ENCODE peak calls at places on chromosomes 16 and 17, in seven cellular contexts. M, B, G, X, Q, R and Y are unnamed samples.

GRCh38 chr16:86232496-86232895 is 277.8 kb upstream of the FOXF1 start:
- DNase-seq in M (no peak), B (no peak), G (no peak), X (no peak), Q (no peak), R (no peak), Y (no peak)

GRCh38 chr17:7419833-7420610 is at the start of gene SPEM1:
- DNase-seq in M (no peak), B (no peak), G (no peak), X (no peak), Q (no peak), R (no peak), Y (no peak)

GRCh38 chr16:19809121-19809635 is 75.5 kb downstream of the GPRC5B start:
- DNase-seq in M (no peak), B (peak), G (peak), X (no peak), Q (no peak), R (peak), Y (no peak)

GRCh38 chr16:24853830-24854229 is 8.1 kb downstream of the SLC5A11 start:
- DNase-seq in M (no peak), B (no peak), G (peak), X (peak), Q (no peak), R (peak), Y (no peak)

GRCh38 chr17:78128616-78129384 is at the start of gene TMC6:
- DNase-seq in M (peak), B (peak), G (no peak), X (no peak), Q (peak), R (no peak), Y (peak)

GRCh38 chr16:86391987-86392386 is 118.3 kb upstream of the FOXF1 start:
- DNase-seq in M (no peak), B (no peak), G (peak), X (peak), Q (no peak), R (peak), Y (no peak)

GRCh38 chr17:2694381-2695242 is 17.0 kb downstream of the CLUH start:
- DNase-seq in M (no peak), B (no peak), G (no peak), X (no peak), Q (no peak), R (no peak), Y (peak)

GRCh38 chr16:86343733-86344585 is 166.4 kb upstream of the FOXF1 start:
- DNase-seq in M (peak), B (no peak), G (peak), X (no peak), Q (no peak), R (peak), Y (peak)

GRCh38 chr16:59510008-59510424 is 775.9 kb upstream of the GOT2 start:
- DNase-seq in M (no peak), B (no peak), G (no peak), X (no peak), Q (no peak), R (no peak), Y (no peak)

GRCh38 chr17:78427140-78427539 is 48.7 kb downstream of the PGS1 start:
- DNase-seq in M (no peak), B (no peak), G (no peak), X (no peak), Q (no peak), R (no peak), Y (no peak)

GRCh38 chr16:11497329-11497805 is 89.4 kb downstream of the LITAF start:
- DNase-seq in M (peak), B (peak), G (peak), X (peak), Q (no peak), R (peak), Y (no peak)

GRCh38 chr17:62819511-62820221 is 11.6 kb upstream of the MARCHF10 start:
- DNase-seq in M (peak), B (peak), G (peak), X (peak), Q (no peak), R (peak), Y (peak)

GRCh38 chr16:16042076-16042475 is 92.7 kb downstream of the ABCC1 start:
- DNase-seq in M (no peak), B (no peak), G (peak), X (peak), Q (no peak), R (peak), Y (no peak)

GRCh38 chr17:17077861-17078732 is 35.8 kb downstream of the MPRIP start:
- DNase-seq in M (peak), B (peak), G (no peak), X (no peak), Q (no peak), R (no peak), Y (peak)

GRCh38 chr16:80564394-80564793 is 23.6 kb downstream of the DYNLRB2 start:
- DNase-seq in M (no peak), B (no peak), G (no peak), X (no peak), Q (no peak), R (no peak), Y (no peak)

GRCh38 chr16:54431041-54431996 is 144.7 kb upstream of the IRX3 start:
- DNase-seq in M (no peak), B (peak), G (no peak), X (no peak), Q (no peak), R (peak), Y (no peak)

GRCh38 chr17:82780981-82781893 is 29.4 kb downstream of the TBCD start:
- DNase-seq in M (no peak), B (no peak), G (no peak), X (no peak), Q (no peak), R (no peak), Y (no peak)

GRCh38 chr16:71367243-71367976 is 8.9 kb downstream of the CALB2 start:
- DNase-seq in M (no peak), B (peak), G (no peak), X (peak), Q (peak), R (peak), Y (peak)

GRCh38 chr17:63546308-63547082 is 3.8 kb upstream of the DCAF7 start:
- DNase-seq in M (peak), B (no peak), G (no peak), X (no peak), Q (no peak), R (no peak), Y (no peak)

GRCh38 chr17:3017936-3018335 is 45.5 kb downstream of the OR1D5 start:
- DNase-seq in M (no peak), B (no peak), G (no peak), X (no peak), Q (no peak), R (no peak), Y (no peak)

GRCh38 chr16:80480664-80481063 is 60.1 kb upstream of the DYNLRB2 start:
- DNase-seq in M (no peak), B (no peak), G (no peak), X (no peak), Q (no peak), R (no peak), Y (no peak)

GRCh38 chr17:296906-297690 is 55.5 kb downstream of the RPH3AL start:
- DNase-seq in M (peak), B (no peak), G (no peak), X (no peak), Q (no peak), R (no peak), Y (no peak)

GRCh38 chr17:42472709-42473521 is 14.2 kb downstream of the ATP6V0A1 start:
- DNase-seq in M (no peak), B (no peak), G (peak), X (peak), Q (no peak), R (peak), Y (no peak)

GRCh38 chr17:73493212-73493814 is 150.9 kb downstream of the SDK2 start:
- DNase-seq in M (no peak), B (no peak), G (no peak), X (no peak), Q (no peak), R (no peak), Y (no peak)

GRCh38 chr16:10080031-10080772 is 102.0 kb downstream of the GRIN2A start:
- DNase-seq in M (peak), B (peak), G (peak), X (peak), Q (no peak), R (peak), Y (peak)

GRCh38 chr16:1216296-1216619 is 8.8 kb downstream of the TPSG1 start:
- DNase-seq in M (no peak), B (no peak), G (no peak), X (no peak), Q (no peak), R (no peak), Y (no peak)

GRCh38 chr17:43039646-43040045 is 14.6 kb downstream of the RND2 start:
- DNase-seq in M (no peak), B (no peak), G (no peak), X (no peak), Q (no peak), R (no peak), Y (no peak)

GRCh38 chr16:23833960-23834685 is 1.7 kb upstream of the PRKCB start:
- DNase-seq in M (no peak), B (no peak), G (peak), X (no peak), Q (no peak), R (no peak), Y (no peak)

GRCh38 chr16:31148896-31149295 is 970 bp downstream of the PRSS36 start:
- DNase-seq in M (no peak), B (no peak), G (no peak), X (no peak), Q (no peak), R (no peak), Y (no peak)

GRCh38 chr16:51152691-51153261 is 1.7 kb upstream of the SALL1 start:
- DNase-seq in M (no peak), B (no peak), G (peak), X (no peak), Q (no peak), R (no peak), Y (no peak)
- H3K4me3 ChIP-seq in M (peak), B (no peak), G (peak), X (peak), Q (no peak), R (peak), Y (no peak)

GRCh38 chr17:47942568-47942967 is 1.2 kb downstream of the PNPO start:
- DNase-seq in M (no peak), B (no peak), G (no peak), X (no peak), Q (no peak), R (no peak), Y (no peak)
- H3K4me3 ChIP-seq in M (peak), B (peak), G (peak), X (peak), Q (peak), R (no peak), Y (peak)

DNA sequence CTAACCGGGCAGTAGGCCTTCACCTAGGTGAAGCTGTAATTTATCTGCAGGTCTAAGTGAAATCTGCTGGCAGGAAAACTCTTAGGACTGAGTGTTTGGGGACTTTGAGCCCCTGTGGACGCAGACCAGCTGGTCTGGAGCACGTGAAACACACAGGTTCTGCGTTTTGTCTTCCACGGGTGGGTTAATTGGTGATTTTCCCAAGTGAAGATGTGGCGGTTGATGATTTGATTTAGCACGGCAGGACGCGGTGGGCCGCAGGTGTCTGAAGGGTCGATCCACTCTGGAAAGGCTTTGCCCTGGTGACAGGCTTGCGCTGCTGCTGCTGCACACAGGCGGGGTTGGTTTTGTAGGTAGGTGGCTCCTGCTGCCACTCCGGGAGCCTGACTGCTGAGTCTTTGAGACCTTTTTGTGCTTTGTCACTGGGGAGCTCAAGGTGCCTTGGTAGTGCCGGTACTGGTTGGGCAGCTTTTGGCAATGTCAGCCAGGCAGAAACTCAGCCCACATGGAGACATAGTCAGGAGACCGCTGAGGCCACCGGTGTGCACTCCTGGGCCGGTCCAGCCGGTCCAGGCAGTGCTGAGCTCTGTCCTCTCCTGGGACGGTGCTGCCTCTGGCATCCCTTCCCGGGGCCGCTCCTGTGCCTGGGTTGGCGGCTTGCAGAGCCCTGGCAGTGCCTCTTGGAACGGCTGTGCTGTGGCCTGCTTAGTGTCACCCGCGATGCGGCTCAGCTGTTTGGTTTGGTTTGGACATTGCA is 2.3 kb downstream of the BAIAP2 start:
- DNase-seq in M (peak), B (peak), G (no peak), X (no peak), Q (no peak), R (no peak), Y (no peak)
- H3K4me3 ChIP-seq in M (no peak), B (peak), G (peak), X (no peak), Q (no peak), R (no peak), Y (no peak)

DNA sequence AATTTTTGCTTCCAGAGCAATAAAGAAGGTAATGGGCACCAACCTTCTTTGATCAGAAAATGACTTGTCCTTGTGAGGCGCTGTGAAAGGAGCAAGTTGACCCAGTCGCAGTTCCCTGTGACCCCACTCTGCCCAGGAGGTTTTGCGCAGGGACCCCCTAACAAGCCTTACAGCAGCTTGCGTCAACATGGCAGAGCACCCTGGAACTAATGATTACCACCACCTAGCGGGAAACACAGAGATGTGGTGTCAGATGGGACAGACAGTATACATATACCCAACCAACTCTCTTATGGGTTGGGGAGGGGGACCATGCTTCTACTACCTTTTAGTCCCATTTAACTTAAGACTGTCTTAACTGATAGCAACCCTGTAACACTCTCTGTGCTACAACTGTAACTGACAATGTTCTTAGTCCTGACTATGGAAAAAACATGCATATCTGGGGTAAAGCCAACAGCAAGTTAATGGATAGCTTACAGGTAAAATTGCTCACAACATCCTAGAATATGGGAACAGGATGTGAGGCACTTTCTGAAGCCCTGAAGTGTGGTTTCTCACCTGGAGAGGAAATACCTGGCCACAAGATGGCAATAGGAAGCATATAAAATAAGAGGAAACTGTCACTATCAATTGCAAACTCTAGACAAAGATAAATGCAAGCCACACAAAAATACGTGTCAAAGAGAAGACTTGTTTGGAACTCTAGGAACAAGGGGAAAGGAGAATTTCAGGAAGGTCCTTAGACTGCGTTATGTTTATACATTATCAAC is 3.0 kb downstream of the KARS1 start:
- DNase-seq in M (no peak), B (no peak), G (no peak), X (no peak), Q (no peak), R (no peak), Y (no peak)
- H3K4me3 ChIP-seq in M (no peak), B (no peak), G (no peak), X (no peak), Q (no peak), R (no peak), Y (no peak)

GRCh38 chr16:14309906-14310305 is 238.8 kb downstream of the MRTFB start:
- DNase-seq in M (peak), B (peak), G (peak), X (peak), Q (no peak), R (no peak), Y (no peak)
- H3K4me3 ChIP-seq in M (no peak), B (peak), G (no peak), X (no peak), Q (peak), R (no peak), Y (no peak)

DNA sequence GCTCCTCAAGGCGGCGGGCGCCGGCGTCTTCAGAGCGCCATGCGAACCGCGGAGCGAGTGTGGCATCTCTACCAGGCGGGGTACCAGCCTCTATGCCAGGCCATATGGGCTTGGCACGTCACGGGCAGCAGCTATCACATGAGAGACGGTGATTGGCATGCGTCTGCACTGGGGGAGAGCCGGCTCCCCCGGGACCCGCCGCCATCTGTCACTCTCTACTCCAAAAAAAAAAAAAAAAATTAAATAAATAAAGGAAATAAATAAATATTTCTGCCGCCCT is at the start of gene NEUROD2:
- DNase-seq in M (no peak), B (no peak), G (no peak), X (no peak), Q (no peak), R (no peak), Y (no peak)
- H3K4me3 ChIP-seq in M (no peak), B (no peak), G (no peak), X (no peak), Q (no peak), R (no peak), Y (no peak)